ENCODE peak calls at places on chromosomes 1 and 21, in five cellular contexts. H is effector CD4-positive, alpha-beta T cell; O is progenitor cell of endocrine pancreas; J is NCI-H446 treated with DMSO at 0.1 percent for 48 hours; R is esophagus squamous epithelium. I is an unnamed sample.

GRCh38 chr1:32240140-32240951 is 6.7 kb upstream of the FAM167B start:
- DNase-seq in H (peak; percentile 60), O (peak; percentile 84), J (no peak), R (no peak), I (peak; percentile 72)

GRCh38 chr1:172826096-172826741 is 167.3 kb downstream of the FASLG start:
- DNase-seq in H (no peak), O (no peak), J (peak; percentile 16), R (no peak), I (peak; percentile 52)

GRCh38 chr1:12052997-12053686 is 10.0 kb upstream of the TNFRSF8 start:
- DNase-seq in H (no peak), O (no peak), J (peak; percentile 75), R (no peak), I (no peak)

GRCh38 chr1:201906336-201906735 is 17.6 kb downstream of the SHISA4 start:
- DNase-seq in H (no peak), O (no peak), J (no peak), R (no peak), I (no peak)

GRCh38 chr1:173383341-173383740 is 93.8 kb upstream of the PRDX6 start:
- DNase-seq in H (no peak), O (no peak), J (no peak), R (no peak), I (no peak)

GRCh38 chr1:174676856-174677255 is 229.1 kb downstream of the GPR52 start:
- DNase-seq in H (no peak), O (no peak), J (peak; percentile 57), R (no peak), I (no peak)

GRCh38 chr21:33943293-33943692 is 27.7 kb upstream of the ATP5PO start:
- DNase-seq in H (no peak), O (no peak), J (no peak), R (no peak), I (no peak)

GRCh38 chr1:11314959-11315358 is 42.0 kb downstream of the UBIAD1 start:
- DNase-seq in H (no peak), O (no peak), J (no peak), R (no peak), I (no peak)

GRCh38 chr1:62870148-62870547 is 86.2 kb downstream of the ATG4C start:
- DNase-seq in H (no peak), O (no peak), J (no peak), R (no peak), I (no peak)

GRCh38 chr1:246510147-246511030 is 3.3 kb upstream of the SMYD3 start:
- DNase-seq in H (no peak), O (no peak), J (no peak), R (no peak), I (no peak)

GRCh38 chr1:160416369-160416768 is 16.0 kb downstream of the VANGL2 start:
- DNase-seq in H (no peak), O (no peak), J (no peak), R (no peak), I (peak; percentile 40)

GRCh38 chr1:110229348-110230001 is 19.4 kb downstream of the KCNC4 start:
- DNase-seq in H (no peak), O (no peak), J (no peak), R (no peak), I (no peak)

GRCh38 chr1:12040457-12041051 is 21.3 kb downstream of the MIIP start:
- DNase-seq in H (no peak), O (no peak), J (peak; percentile 88), R (no peak), I (no peak)

GRCh38 chr1:217078010-217078704 is 354.9 kb upstream of the ESRRG start:
- DNase-seq in H (no peak), O (no peak), J (no peak), R (no peak), I (no peak)

GRCh38 chr1:36572142-36572715 is 89.5 kb upstream of the CSF3R start:
- DNase-seq in H (no peak), O (no peak), J (no peak), R (no peak), I (no peak)

GRCh38 chr1:52899445-52899894 is 22.1 kb downstream of the ECHDC2 start:
- DNase-seq in H (no peak), O (no peak), J (no peak), R (no peak), I (no peak)

GRCh38 chr1:23597635-23598388 is 38.5 kb upstream of the ID3 start:
- DNase-seq in H (no peak), O (no peak), J (peak; percentile 33), R (no peak), I (no peak)

GRCh38 chr21:36874665-36875064 is 91.8 kb downstream of the HLCS start:
- DNase-seq in H (no peak), O (no peak), J (no peak), R (no peak), I (no peak)

GRCh38 chr1:168504064-168504837 is 39.5 kb downstream of the XCL2 start:
- DNase-seq in H (no peak), O (no peak), J (no peak), R (no peak), I (no peak)

GRCh38 chr1:2388004-2388913 is 3.1 kb downstream of the MORN1 start:
- DNase-seq in H (no peak), O (no peak), J (no peak), R (no peak), I (no peak)

GRCh38 chr1:32107742-32108661 is at the start of gene KPNA6:
- DNase-seq in H (peak; percentile 90), O (peak; percentile 84), J (peak; percentile 94), R (peak; percentile 16), I (peak; percentile 87)

GRCh38 chr1:153987621-153988020 is 1.5 kb upstream of the RAB13 start:
- DNase-seq in H (no peak), O (no peak), J (no peak), R (no peak), I (no peak)

GRCh38 chr1:91400133-91400725 is 4.4 kb downstream of the HFM1 start:
- DNase-seq in H (no peak), O (no peak), J (peak; percentile 52), R (no peak), I (no peak)

GRCh38 chr1:215146252-215146975 is 63.9 kb downstream of the KCNK2 start:
- DNase-seq in H (no peak), O (no peak), J (peak; percentile 13), R (no peak), I (peak; percentile 29)

GRCh38 chr1:212218911-212219310 is 66.3 kb upstream of the PPP2R5A start:
- DNase-seq in H (no peak), O (no peak), J (no peak), R (no peak), I (no peak)

GRCh38 chr1:24301395-24302175 is 17.6 kb upstream of the GRHL3 start:
- DNase-seq in H (no peak), O (no peak), J (no peak), R (no peak), I (no peak)

GRCh38 chr21:36705679-36706481 is 7.0 kb downstream of the SIM2 start:
- DNase-seq in H (no peak), O (no peak), J (no peak), R (no peak), I (no peak)

GRCh38 chr1:23168079-23168461 is 586 bp downstream of the LUZP1 start:
- DNase-seq in H (peak; percentile 25), O (peak; percentile 43), J (no peak), R (no peak), I (no peak)

GRCh38 chr1:236280438-236281285 is 1.1 kb downstream of the ERO1B start:
- DNase-seq in H (peak; percentile 18), O (no peak), J (no peak), R (no peak), I (no peak)

GRCh38 chr1:165887877-165888551 is 60.6 kb downstream of the UCK2 start:
- DNase-seq in H (no peak), O (no peak), J (no peak), R (no peak), I (no peak)

GRCh38 chr1:243912347-243912746 is 62.3 kb upstream of the AKT3 start:
- DNase-seq in H (no peak), O (no peak), J (no peak), R (no peak), I (no peak)

GRCh38 chr1:110746644-110747259 is 72.0 kb upstream of the KCNA3 start:
- DNase-seq in H (peak; percentile 51), O (peak; percentile 60), J (no peak), R (no peak), I (peak; percentile 39)

GRCh38 chr21:26769613-26770188 is 75.5 kb downstream of the ADAMTS1 start:
- DNase-seq in H (no peak), O (no peak), J (peak; percentile 48), R (no peak), I (no peak)

GRCh38 chr1:189269011-189269410 is 1208.7 kb downstream of the BRINP3 start:
- DNase-seq in H (no peak), O (no peak), J (no peak), R (no peak), I (no peak)

GRCh38 chr1:154745286-154745731 is 124.8 kb downstream of the KCNN3 start:
- DNase-seq in H (no peak), O (no peak), J (no peak), R (no peak), I (no peak)

GRCh38 chr1:243748706-243749283 is 101.2 kb downstream of the AKT3 start:
- DNase-seq in H (peak; percentile 16), O (no peak), J (peak; percentile 86), R (no peak), I (peak; percentile 42)

GRCh38 chr1:101995984-101996731 is 568 bp downstream of the OLFM3 start:
- DNase-seq in H (no peak), O (no peak), J (no peak), R (no peak), I (no peak)